ENCODE peak calls at places on chromosomes 13 and 19, in seven cellular contexts. W, U, M, L, I, O and K are unnamed samples.

GRCh38 chr19:5001547-5002131 is 32.7 kb downstream of the KDM4B start:
- DNase-seq in W (no peak), U (no peak), M (peak), L (peak), I (no peak), O (no peak), K (no peak)

GRCh38 chr13:92224052-92224821 is 825.8 kb downstream of the GPC5 start:
- DNase-seq in W (peak), U (no peak), M (peak), L (no peak), I (peak), O (no peak), K (no peak)

GRCh38 chr19:41288898-41289505 is 21.0 kb upstream of the CCDC97 start:
- DNase-seq in W (no peak), U (no peak), M (no peak), L (no peak), I (no peak), O (no peak), K (no peak)

GRCh38 chr19:7470540-7471305 is 18.1 kb downstream of the PEX11G start:
- DNase-seq in W (no peak), U (no peak), M (no peak), L (no peak), I (no peak), O (no peak), K (no peak)

GRCh38 chr13:94713556-94714182 is 1.3 kb upstream of the SOX21 start:
- DNase-seq in W (no peak), U (no peak), M (no peak), L (peak), I (no peak), O (no peak), K (no peak)

GRCh38 chr13:49783865-49784264 is 8.6 kb downstream of the KPNA3 start:
- DNase-seq in W (no peak), U (no peak), M (no peak), L (no peak), I (no peak), O (no peak), K (no peak)

GRCh38 chr13:84744203-84744602 is 861.9 kb upstream of the SLITRK1 start:
- DNase-seq in W (no peak), U (no peak), M (no peak), L (no peak), I (no peak), O (no peak), K (no peak)

GRCh38 chr19:46637224-46637623 is 1.2 kb upstream of the GNG8 start:
- DNase-seq in W (no peak), U (no peak), M (no peak), L (no peak), I (no peak), O (no peak), K (no peak)

GRCh38 chr19:39127812-39128510 is 2.4 kb downstream of the PAK4 start:
- DNase-seq in W (no peak), U (peak), M (no peak), L (no peak), I (no peak), O (no peak), K (no peak)

GRCh38 chr19:3665681-3666544 is 34.4 kb downstream of the PIP5K1C start:
- DNase-seq in W (no peak), U (no peak), M (peak), L (peak), I (no peak), O (peak), K (no peak)

GRCh38 chr13:55439450-55439849 is 1701.3 kb upstream of the PRR20A start:
- DNase-seq in W (no peak), U (no peak), M (no peak), L (no peak), I (no peak), O (no peak), K (no peak)

GRCh38 chr13:50319603-50320296 is 304.5 kb downstream of the KCNRG start:
- DNase-seq in W (no peak), U (peak), M (peak), L (no peak), I (no peak), O (no peak), K (no peak)

GRCh38 chr13:102694944-102695343 is at the start of gene METTL21C:
- DNase-seq in W (no peak), U (no peak), M (no peak), L (no peak), I (no peak), O (no peak), K (no peak)

GRCh38 chr13:63910406-63910957 is 2494.8 kb upstream of the PCDH20 start:
- DNase-seq in W (no peak), U (no peak), M (no peak), L (peak), I (peak), O (no peak), K (no peak)

GRCh38 chr13:99467764-99468163 is 33.5 kb upstream of the TM9SF2 start:
- DNase-seq in W (no peak), U (no peak), M (no peak), L (no peak), I (peak), O (no peak), K (peak)

GRCh38 chr19:4360641-4361151 is 17.3 kb downstream of the MPND start:
- DNase-seq in W (no peak), U (no peak), M (no peak), L (peak), I (no peak), O (no peak), K (no peak)

GRCh38 chr19:7013678-7014077 is 7.6 kb downstream of the MBD3L2B start:
- DNase-seq in W (no peak), U (no peak), M (no peak), L (no peak), I (no peak), O (no peak), K (peak)

GRCh38 chr13:92573467-92574057 is 653.0 kb upstream of the GPC6 start:
- DNase-seq in W (no peak), U (no peak), M (peak), L (peak), I (no peak), O (peak), K (peak)

GRCh38 chr13:48411281-48412099 is 1.4 kb downstream of the LPAR6 start:
- DNase-seq in W (no peak), U (no peak), M (no peak), L (no peak), I (no peak), O (no peak), K (no peak)

GRCh38 chr13:43835701-43836100 is 43.8 kb downstream of the CCDC122 start:
- DNase-seq in W (no peak), U (no peak), M (no peak), L (no peak), I (no peak), O (no peak), K (no peak)

GRCh38 chr13:73090116-73090811 is 31.5 kb downstream of the KLF5 start:
- DNase-seq in W (peak), U (peak), M (peak), L (peak), I (peak), O (no peak), K (peak)

GRCh38 chr19:53047379-53047778 is 2.8 kb downstream of the ERVV-2 start:
- DNase-seq in W (no peak), U (no peak), M (no peak), L (no peak), I (no peak), O (no peak), K (no peak)
- TF ChIP-seq CTCF in W (no peak), U (no peak), M (no peak), L (no peak), I (no peak), O (no peak), K (no peak)

GRCh38 chr13:52850396-52851152 is 2.1 kb upstream of the PCDH8 start:
- DNase-seq in W (no peak), U (peak), M (peak), L (peak), I (no peak), O (peak), K (no peak)
- H3K4me3 ChIP-seq in W (peak), U (peak), M (peak), L (peak), I (peak), O (peak), K (peak)

GRCh38 chr13:51769455-51770127 is 34.4 kb downstream of the DHRS12 start:
- DNase-seq in W (no peak), U (peak), M (no peak), L (peak), I (no peak), O (no peak), K (no peak)

GRCh38 chr13:51767100-51767499 is 36.9 kb downstream of the DHRS12 start:
- DNase-seq in W (no peak), U (no peak), M (no peak), L (peak), I (no peak), O (no peak), K (no peak)

GRCh38 chr13:51770160-51770559 is 33.8 kb downstream of the DHRS12 start:
- DNase-seq in W (no peak), U (no peak), M (no peak), L (peak), I (no peak), O (no peak), K (no peak)

GRCh38 chr13:51768976-51769375 is 35.0 kb downstream of the DHRS12 start:
- DNase-seq in W (no peak), U (no peak), M (no peak), L (no peak), I (no peak), O (no peak), K (no peak)

DNA sequence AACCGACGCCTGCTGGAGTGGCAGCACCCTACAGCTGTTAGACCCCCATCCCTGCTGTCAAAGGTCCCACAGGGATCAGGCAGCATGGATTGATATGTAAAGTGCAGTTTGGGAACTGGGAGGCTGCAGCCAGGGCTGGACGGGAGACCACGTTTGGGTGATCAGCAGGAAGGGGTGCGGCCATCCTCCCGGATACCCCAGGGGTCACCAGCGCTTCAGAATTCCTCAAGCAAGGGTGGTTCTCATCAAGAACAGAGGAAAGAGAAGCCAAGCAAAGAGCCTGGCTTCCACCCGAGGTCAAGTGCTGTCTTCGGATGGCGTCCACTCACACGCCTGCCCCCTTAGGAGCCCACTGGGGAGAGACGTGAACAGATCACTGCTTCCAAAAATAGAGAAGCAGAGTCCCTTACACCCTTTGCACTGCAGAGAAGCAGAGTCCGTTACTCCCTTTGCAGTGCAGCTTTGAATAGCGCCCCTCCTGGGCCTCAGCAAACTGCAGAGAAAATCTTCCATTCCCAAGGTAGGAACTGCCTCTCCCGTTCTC is 35.5 kb downstream of the DHRS12 start:
- DNase-seq in W (no peak), U (no peak), M (no peak), L (peak), I (no peak), O (peak), K (no peak)
- TF ChIP-seq CTCF in W (no peak), U (no peak), M (no peak), L (peak), I (no peak), O (peak), K (no peak)

DNA sequence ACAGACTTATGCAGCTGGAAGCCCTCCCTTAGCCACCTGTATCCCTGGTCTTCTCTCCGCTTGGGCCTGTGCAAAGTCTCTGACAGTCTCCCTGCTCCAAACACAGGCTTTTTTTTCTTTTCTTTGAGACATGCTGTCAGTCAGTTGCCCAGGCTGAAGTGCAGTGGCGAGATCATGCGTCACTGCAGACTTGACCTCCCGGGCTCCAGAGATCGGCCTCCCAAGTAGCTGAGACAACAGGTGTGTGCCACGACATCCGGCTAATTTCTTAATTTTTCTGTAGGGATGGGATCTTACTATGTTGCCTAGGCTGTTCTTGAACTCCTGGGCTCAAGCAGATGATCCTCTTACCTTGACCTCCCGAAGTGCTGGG is 1.6 kb downstream of the MZF1 start:
- DNase-seq in W (no peak), U (no peak), M (no peak), L (no peak), I (no peak), O (no peak), K (no peak)
- H3K4me3 ChIP-seq in W (no peak), U (no peak), M (no peak), L (peak), I (no peak), O (no peak), K (no peak)

GRCh38 chr13:110399801-110400200 is 92.7 kb downstream of the COL4A2 start:
- DNase-seq in W (no peak), U (no peak), M (no peak), L (no peak), I (no peak), O (no peak), K (no peak)
- TF ChIP-seq CTCF in W (no peak), U (no peak), M (no peak), L (no peak), I (no peak), O (no peak), K (no peak)

DNA sequence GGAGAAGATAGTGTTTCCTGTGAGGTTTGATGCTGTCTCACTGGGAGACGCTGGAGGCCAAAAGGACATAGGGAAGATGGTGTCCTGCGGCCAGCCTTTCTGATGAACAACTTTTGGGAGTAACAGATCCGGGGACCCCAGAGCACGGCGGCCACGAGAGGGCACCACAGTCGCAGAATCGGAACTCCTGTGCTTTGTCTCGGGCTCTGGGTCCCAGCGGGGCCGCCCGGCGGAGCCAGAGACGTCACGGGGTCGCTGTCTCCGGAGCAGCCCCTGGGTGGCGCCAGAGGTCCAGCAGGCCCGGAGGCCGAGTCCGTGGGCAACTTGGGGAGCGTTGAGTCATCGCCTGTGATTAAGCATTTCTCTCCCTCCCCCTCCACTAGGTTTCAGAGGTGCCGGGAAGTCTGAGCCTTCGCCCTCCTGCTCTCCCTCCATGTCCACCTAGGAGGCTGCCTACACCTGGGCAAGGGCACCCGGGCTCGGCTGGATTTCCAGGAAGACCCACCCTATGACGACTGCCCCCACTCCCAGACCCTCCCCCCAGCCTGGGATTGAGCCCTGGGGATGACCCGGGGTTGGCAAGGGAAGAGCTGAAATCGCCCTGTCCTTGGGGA is 3.2 kb downstream of the NANOS3 start:
- DNase-seq in W (peak), U (peak), M (peak), L (peak), I (peak), O (peak), K (peak)
- H3K4me3 ChIP-seq in W (peak), U (peak), M (peak), L (no peak), I (no peak), O (no peak), K (peak)